ENCODE peak calls at places on chromosomes 13 and 19, in six cellular contexts. S, F, M, Z, G and Q are unnamed samples.
A peak's percentile ranks its signal among the peaks of the same experiment; 100 is the strongest.

GRCh38 chr19:5478241-5478924 is 23.2 kb downstream of the ZNRF4 start:
- DNase-seq in S (no peak), F (no peak), M (no peak), Z (no peak), G (no peak), Q (no peak)

GRCh38 chr13:23889598-23890224 is 511 bp upstream of the MIPEP start:
- DNase-seq in S (no peak), F (no peak), M (no peak), Z (no peak), G (no peak), Q (no peak)

GRCh38 chr19:58380037-58380735 is 644 bp downstream of the ZNF837 start:
- DNase-seq in S (no peak), F (peak; percentile 83), M (no peak), Z (no peak), G (no peak), Q (no peak)

GRCh38 chr19:47107953-47108746 is 5.4 kb downstream of the ZC3H4 start:
- DNase-seq in S (no peak), F (no peak), M (no peak), Z (peak; percentile 15), G (no peak), Q (no peak)

GRCh38 chr13:95098916-95099315 is 202.3 kb downstream of the ABCC4 start:
- DNase-seq in S (no peak), F (no peak), M (no peak), Z (no peak), G (no peak), Q (no peak)

GRCh38 chr13:67752741-67753140 is 522.6 kb upstream of the PCDH9 start:
- DNase-seq in S (no peak), F (no peak), M (no peak), Z (no peak), G (no peak), Q (no peak)

GRCh38 chr19:51372649-51373504 is at the start of gene NKG7:
- DNase-seq in S (no peak), F (no peak), M (no peak), Z (peak; percentile 31), G (peak; percentile 68), Q (no peak)

GRCh38 chr13:42574435-42575311 is 721 bp downstream of the TNFSF11 start:
- DNase-seq in S (no peak), F (no peak), M (peak; percentile 63), Z (no peak), G (no peak), Q (peak; percentile 61)

GRCh38 chr19:42397315-42398166 is 7.4 kb upstream of the CNFN start:
- DNase-seq in S (no peak), F (no peak), M (no peak), Z (peak; percentile 24), G (no peak), Q (no peak)

GRCh38 chr19:19134687-19135158 is 3.6 kb downstream of the TMEM161A start:
- DNase-seq in S (peak; percentile 89), F (no peak), M (no peak), Z (peak; percentile 87), G (no peak), Q (no peak)

GRCh38 chr19:17889609-17890214 is 18.0 kb downstream of the SLC5A5 start:
- DNase-seq in S (peak; percentile 83), F (peak; percentile 32), M (no peak), Z (peak; percentile 39), G (no peak), Q (no peak)

GRCh38 chr19:38031423-38031770 is 124.4 kb downstream of the SIPA1L3 start:
- DNase-seq in S (no peak), F (no peak), M (no peak), Z (no peak), G (no peak), Q (no peak)

GRCh38 chr19:51726049-51726448 is 2.3 kb upstream of the HAS1 start:
- DNase-seq in S (no peak), F (no peak), M (no peak), Z (peak; percentile 82), G (no peak), Q (no peak)

GRCh38 chr13:27973291-27973690 is 4.2 kb upstream of the CDX2 start:
- DNase-seq in S (no peak), F (no peak), M (no peak), Z (no peak), G (no peak), Q (no peak)

GRCh38 chr13:20924758-20925394 is 22.3 kb upstream of the XPO4 start:
- DNase-seq in S (peak; percentile 88), F (peak; percentile 82), M (no peak), Z (peak; percentile 33), G (no peak), Q (no peak)

GRCh38 chr13:81171065-81171647 is 830.2 kb upstream of the SPRY2 start:
- DNase-seq in S (no peak), F (peak; percentile 5), M (no peak), Z (peak; percentile 6), G (no peak), Q (no peak)

GRCh38 chr13:94309997-94310842 is 169.3 kb downstream of the DCT start:
- DNase-seq in S (no peak), F (no peak), M (no peak), Z (no peak), G (no peak), Q (no peak)

GRCh38 chr19:35595928-35596327 is 10.0 kb downstream of the PMIS2 start:
- DNase-seq in S (no peak), F (no peak), M (no peak), Z (no peak), G (no peak), Q (no peak)

GRCh38 chr13:72757792-72758535 is 23.7 kb downstream of the DIS3 start:
- DNase-seq in S (no peak), F (no peak), M (no peak), Z (no peak), G (no peak), Q (no peak)

GRCh38 chr19:19704836-19705235 is 28.1 kb downstream of the ZNF14 start:
- DNase-seq in S (no peak), F (peak; percentile 10), M (no peak), Z (no peak), G (no peak), Q (no peak)

GRCh38 chr19:14471436-14472187 is 3.5 kb downstream of the PTGER1 start:
- DNase-seq in S (no peak), F (no peak), M (peak; percentile 40), Z (no peak), G (no peak), Q (no peak)

GRCh38 chr19:8370176-8371010 is 6.4 kb downstream of the ANGPTL4 start:
- DNase-seq in S (no peak), F (no peak), M (no peak), Z (no peak), G (no peak), Q (no peak)

GRCh38 chr19:1361601-1362384 is 21.9 kb upstream of the NDUFS7 start:
- DNase-seq in S (no peak), F (no peak), M (no peak), Z (no peak), G (no peak), Q (no peak)

GRCh38 chr19:15047680-15048079 is 1.6 kb upstream of the CASP14 start:
- DNase-seq in S (no peak), F (no peak), M (no peak), Z (no peak), G (no peak), Q (no peak)

GRCh38 chr19:18969953-18970659 is 29.1 kb upstream of the HOMER3 start:
- DNase-seq in S (no peak), F (no peak), M (no peak), Z (no peak), G (no peak), Q (no peak)

GRCh38 chr13:80462567-80462966 is 121.6 kb upstream of the SPRY2 start:
- DNase-seq in S (no peak), F (no peak), M (no peak), Z (no peak), G (no peak), Q (no peak)

GRCh38 chr13:107977175-107977574 is 238.2 kb downstream of the LIG4 start:
- DNase-seq in S (no peak), F (no peak), M (no peak), Z (no peak), G (no peak), Q (no peak)

GRCh38 chr19:49339364-49340068 is 4.3 kb downstream of the CD37 start:
- DNase-seq in S (peak; percentile 89), F (no peak), M (no peak), Z (peak; percentile 51), G (no peak), Q (no peak)
- TF ChIP-seq POLR2A in S (no peak), F (no peak), M (no peak), Z (no peak), G (no peak), Q (no peak)

GRCh38 chr19:10388957-10389356 is 8.6 kb upstream of the TYK2 start:
- DNase-seq in S (peak; percentile 99), F (peak; percentile 80), M (no peak), Z (peak; percentile 57), G (peak; percentile 69), Q (no peak)
- TF ChIP-seq POLR2AphosphoS5 in S (peak; percentile 2), F (no peak), M (peak; percentile 48), Z (no peak), G (peak; percentile 32), Q (no peak)

GRCh38 chr13:86741762-86742285 is 929.3 kb upstream of the SLITRK5 start:
- DNase-seq in S (no peak), F (no peak), M (no peak), Z (no peak), G (no peak), Q (no peak)
- TF ChIP-seq TAF1 in S (no peak), F (no peak), M (no peak), Z (no peak), G (no peak), Q (no peak)

DNA sequence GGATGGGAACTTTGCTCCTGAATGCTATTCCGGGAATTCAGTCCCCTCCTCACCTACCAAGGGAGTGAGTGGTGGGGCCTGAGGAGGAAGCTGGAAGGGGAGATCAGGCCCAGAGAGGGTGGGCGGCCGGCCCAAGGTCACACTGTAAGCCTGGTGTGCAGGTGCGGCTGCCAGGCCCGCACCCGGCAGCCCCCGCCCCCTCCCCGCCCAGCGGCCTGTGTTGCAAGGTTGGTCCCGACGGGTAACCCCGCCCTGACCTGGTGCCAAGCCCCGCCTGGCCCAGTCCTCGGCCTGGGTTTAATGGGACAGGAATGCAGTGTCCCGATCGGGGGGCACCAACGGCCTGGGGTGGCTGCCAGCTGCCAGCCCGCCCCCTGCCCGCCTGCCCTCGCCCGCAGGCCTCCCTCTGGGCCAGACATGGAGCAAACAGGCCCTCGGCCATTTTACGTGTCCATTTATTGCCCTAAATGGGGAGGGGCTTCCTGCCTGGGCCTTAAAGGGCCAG is 5.5 kb downstream of the ZBTB7A start:
- DNase-seq in S (no peak), F (peak; percentile 65), M (no peak), Z (peak; percentile 22), G (no peak), Q (no peak)
- TF ChIP-seq POLR2A in S (no peak), F (no peak), M (no peak), Z (peak; percentile 18), G (no peak), Q (no peak)